ENCODE peak calls at places on chromosomes 5 and 9, in nine cellular contexts. H is mucosa of descending colon, M is IMR-90, S is AG04450, U is fibroblast of the aortic adventitia, D is heart right ventricle, J is prostate gland, O is NT2/D1, T is brain microvascular endothelial cell. P is an unnamed sample.
A peak's percentile ranks its signal among the peaks of the same experiment; 100 is the strongest.

GRCh38 chr5:145360936-145361335 is 474.2 kb downstream of the PRELID2 start:
- DNase-seq in U (peak; percentile 64), O (no peak), S (no peak), J (no peak), H (no peak), T (no peak), M (peak; percentile 42), D (no peak), P (peak; percentile 57)

GRCh38 chr9:88892729-88893128 is 98.5 kb upstream of the S1PR3 start:
- DNase-seq in T (no peak), D (no peak), O (no peak), U (no peak), H (no peak), S (no peak), J (no peak), M (no peak), P (no peak)

GRCh38 chr5:96567188-96567587 is 95.0 kb upstream of the CAST start:
- DNase-seq in H (no peak), U (peak; percentile 60), M (peak; percentile 43), S (no peak), T (peak; percentile 81), O (no peak), J (no peak), D (no peak), P (peak; percentile 70)

GRCh38 chr9:117616436-117616835 is 87.8 kb upstream of the TLR4 start:
- DNase-seq in M (no peak), T (no peak), D (no peak), J (no peak), U (no peak), H (no peak), S (no peak), O (no peak), P (no peak)

GRCh38 chr5:13987843-13988464 is 43.5 kb upstream of the DNAH5 start:
- DNase-seq in D (peak; percentile 38), H (no peak), S (peak; percentile 55), J (peak; percentile 58), U (peak; percentile 80), T (peak; percentile 71), M (peak; percentile 81), O (no peak), P (peak; percentile 79)

GRCh38 chr5:179914032-179914755 is 6.5 kb upstream of the TBC1D9B start:
- DNase-seq in U (peak; percentile 36), T (peak; percentile 18), H (no peak), J (peak; percentile 48), D (no peak), M (peak; percentile 53), S (no peak), O (no peak), P (peak; percentile 36)

GRCh38 chr9:107528686-107529085 is 39.1 kb upstream of the KLF4 start:
- DNase-seq in S (no peak), M (no peak), T (no peak), J (no peak), O (no peak), D (no peak), U (no peak), H (no peak), P (no peak)

GRCh38 chr9:93129286-93129685 is 4.8 kb downstream of the NINJ1 start:
- DNase-seq in O (no peak), U (no peak), D (no peak), J (no peak), M (no peak), S (no peak), T (no peak), H (peak; percentile 62), P (no peak)

GRCh38 chr9:107792596-107792995 is 303.0 kb upstream of the KLF4 start:
- DNase-seq in O (no peak), J (no peak), S (no peak), H (no peak), M (no peak), U (no peak), T (no peak), D (no peak), P (no peak)

GRCh38 chr9:136840877-136841645 is 1.2 kb upstream of the AJM1 start:
- DNase-seq in J (no peak), U (peak; percentile 25), D (no peak), O (no peak), T (no peak), S (peak; percentile 38), M (peak; percentile 62), H (peak; percentile 91), P (peak; percentile 66)

GRCh38 chr5:172600571-172600970 is 40.5 kb upstream of the NEURL1B start:
- DNase-seq in U (no peak), T (no peak), H (no peak), S (no peak), J (no peak), M (no peak), O (no peak), D (peak; percentile 57), P (no peak)

GRCh38 chr9:33048054-33048465 is 23.0 kb downstream of the DNAJA1 start:
- DNase-seq in D (no peak), M (no peak), S (no peak), J (no peak), T (no peak), O (no peak), U (no peak), H (no peak), P (no peak)

GRCh38 chr5:138654281-138654867 is 79.2 kb upstream of the HSPA9 start:
- DNase-seq in T (peak; percentile 70), J (no peak), O (no peak), D (no peak), H (no peak), S (peak; percentile 13), U (no peak), M (peak; percentile 78), P (peak; percentile 66)

GRCh38 chr9:36873247-36873875 is 160.7 kb downstream of the PAX5 start:
- DNase-seq in T (peak; percentile 29), O (peak; percentile 58), H (peak; percentile 62), U (peak; percentile 60), S (no peak), M (peak; percentile 49), J (peak; percentile 60), D (peak; percentile 56), P (peak; percentile 71)

DNA sequence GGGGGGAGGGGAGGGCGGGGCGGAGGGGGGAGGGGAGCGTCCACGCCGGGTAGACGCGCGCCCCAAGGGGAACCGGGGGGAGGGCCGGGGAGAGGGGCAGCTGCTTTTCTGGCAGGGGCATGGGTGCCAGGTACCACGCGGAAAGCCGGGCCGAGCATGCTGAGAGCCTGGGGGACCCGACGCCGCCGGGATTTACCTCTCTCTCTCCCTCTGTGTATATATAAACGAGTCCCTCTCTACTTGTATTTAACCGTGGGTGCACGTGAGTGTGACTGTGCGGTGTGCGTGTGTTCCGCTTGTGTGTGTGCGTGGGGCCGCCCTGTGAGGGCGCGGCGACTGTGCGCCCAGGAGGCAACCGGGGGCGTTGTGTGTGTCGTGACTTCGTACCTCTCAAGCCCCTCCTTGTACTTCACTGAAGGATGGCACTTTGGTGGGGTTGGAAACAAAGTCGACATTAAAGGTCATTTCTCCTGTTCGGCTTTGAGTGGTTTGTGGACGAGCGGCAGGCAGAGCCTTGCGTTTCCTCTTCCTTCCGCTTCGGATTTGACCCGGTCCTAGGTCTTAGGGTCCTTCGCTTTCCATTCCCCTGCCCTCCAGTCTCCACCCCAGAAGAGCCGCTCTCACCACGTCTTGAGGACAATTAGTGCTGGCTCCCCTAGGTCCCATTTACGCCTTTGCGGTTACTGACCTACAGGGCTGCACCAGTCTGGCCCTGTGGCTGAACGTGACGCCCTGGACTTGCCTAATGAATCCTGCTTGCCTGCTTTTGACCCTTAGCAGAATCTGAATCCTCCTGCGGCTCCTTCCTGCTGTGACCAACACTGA is 36.2 kb upstream of the TTC1 start:
- DNase-seq in S (no peak), H (no peak), M (no peak), D (no peak), O (no peak), U (no peak), J (no peak), T (no peak), P (no peak)
- H3K4me3 ChIP-seq in S (no peak overlapping the region), H (no peak overlapping the region), M (no peak overlapping the region), D (peak overlapping the region; percentile 22), O (no peak overlapping the region), U (no peak overlapping the region), J (peak overlapping the region; percentile 16), T (no peak overlapping the region), P (peak overlapping the region; percentile 49)

GRCh38 chr9:72586388-72587160 is 65.2 kb downstream of the TMC1 start:
- DNase-seq in D (no peak), J (no peak), U (peak; percentile 92), M (peak; percentile 90), T (peak; percentile 75), O (no peak), S (peak; percentile 37), H (no peak), P (peak; percentile 88)

GRCh38 chr9:72589684-72590555 is 68.5 kb downstream of the TMC1 start:
- DNase-seq in S (no peak), T (no peak), U (peak; percentile 71), J (no peak), M (peak; percentile 16), D (no peak), O (no peak), H (no peak), P (peak; percentile 50)

GRCh38 chr9:72592501-72593403 is 71.3 kb downstream of the TMC1 start:
- DNase-seq in J (peak; percentile 62), D (peak; percentile 30), T (peak; percentile 46), H (no peak), M (peak; percentile 72), S (peak; percentile 42), U (peak; percentile 87), O (peak; percentile 49), P (peak; percentile 85)

GRCh38 chr9:72585737-72586136 is 64.3 kb downstream of the TMC1 start:
- DNase-seq in U (peak; percentile 60), T (no peak), S (peak; percentile 79), O (no peak), M (peak; percentile 83), H (no peak), J (no peak), D (no peak), P (peak; percentile 63)

DNA sequence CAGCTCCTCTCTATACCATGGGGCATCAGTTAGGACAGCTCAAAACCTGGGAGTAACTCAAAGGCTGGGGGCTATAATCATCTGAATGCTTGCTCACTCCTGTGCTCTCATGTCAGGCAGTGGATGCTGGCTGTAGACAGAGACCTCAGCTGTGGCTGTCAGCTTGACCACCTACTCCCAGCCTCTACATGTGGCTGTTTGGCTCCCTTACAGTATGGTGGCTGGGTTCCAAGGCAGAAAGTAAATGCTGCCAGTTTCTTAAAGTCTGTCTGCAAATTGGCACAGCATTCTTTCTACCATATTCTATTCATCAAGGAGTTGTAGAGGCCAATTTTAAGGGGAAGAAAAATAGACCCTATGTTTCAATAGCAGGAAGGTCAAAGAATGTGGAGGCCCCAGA is 66.9 kb downstream of the TMC1 start:
- DNase-seq in J (peak; percentile 37), M (peak; percentile 29), D (no peak), O (no peak), H (no peak), S (no peak), T (no peak), U (peak; percentile 90), P (no peak)
- H3K4me3 ChIP-seq in J (no peak overlapping the region), M (no peak overlapping the region), D (no peak overlapping the region), O (no peak overlapping the region), H (no peak overlapping the region), S (no peak overlapping the region), T (no peak overlapping the region), U (no peak overlapping the region), P (no peak overlapping the region)

GRCh38 chr5:130024006-130024405 is 119.7 kb downstream of the CHSY3 start:
- DNase-seq in T (no peak), J (no peak), D (no peak), U (no peak), M (no peak), O (no peak), H (no peak), S (no peak), P (peak; percentile 20)
- H3K4me3 ChIP-seq in T (no peak overlapping the region), J (no peak overlapping the region), D (no peak overlapping the region), U (no peak overlapping the region), M (no peak overlapping the region), O (no peak overlapping the region), H (no peak overlapping the region), S (no peak overlapping the region), P (no peak overlapping the region)

GRCh38 chr5:10627185-10628115 is 63.6 kb downstream of the ANKRD33B start:
- DNase-seq in U (peak; percentile 99), D (peak; percentile 86), O (peak; percentile 94), M (peak; percentile 98), J (peak; percentile 70), T (peak; percentile 92), S (peak; percentile 96), H (peak; percentile 80), P (peak; percentile 99)
- H3K4me3 ChIP-seq in U (peak overlapping the region; percentile 45), D (peak overlapping the region; percentile 34), O (peak overlapping the region; percentile 6), M (peak overlapping the region; percentile 11), J (peak overlapping the region; percentile 6), T (peak overlapping the region; percentile 46), S (peak overlapping the region; percentile 40), H (no peak overlapping the region), P (peak overlapping the region; percentile 44)